ENCODE peak calls at places on chromosomes 2 and 18, in six cellular contexts. Q is SK-N-SH, N is K562, K is HepG2, P is GM12878, R is H1. G is an unnamed sample.

GRCh38 chr2:222714361-222715256 is 43.2 kb downstream of the MOGAT1 start:
- DNase-seq in P (no peak), R (no peak), K (peak; percentile 50), N (no peak), Q (no peak), G (no peak)

GRCh38 chr2:226609361-226609760 is 190.3 kb downstream of the IRS1 start:
- DNase-seq in P (no peak), R (no peak), K (no peak), Q (no peak), N (no peak), G (peak; percentile 96)

GRCh38 chr2:230932556-230933511 is 7.8 kb upstream of the GPR55 start:
- DNase-seq in P (no peak), R (no peak), Q (no peak), K (no peak), N (no peak), G (peak; percentile 28)

GRCh38 chr2:115162454-115163293 is 720.2 kb downstream of the DPP10 start:
- DNase-seq in N (no peak), K (no peak), P (no peak), R (no peak), Q (peak; percentile 9), G (no peak)

GRCh38 chr2:157190151-157190550 is 67.4 kb upstream of the GALNT5 start:
- DNase-seq in K (no peak), P (no peak), Q (no peak), R (no peak), N (no peak), G (peak; percentile 90)

GRCh38 chr18:4276983-4277585 is 178.0 kb downstream of the DLGAP1 start:
- DNase-seq in P (no peak), N (no peak), Q (no peak), K (no peak), R (no peak), G (no peak)

GRCh38 chr2:227783404-227784138 is 30.1 kb upstream of the CCL20 start:
- DNase-seq in N (no peak), P (peak; percentile 81), Q (no peak), K (no peak), R (no peak), G (no peak)

GRCh38 chr18:23938046-23938756 is 76.4 kb upstream of the TTC39C start:
- DNase-seq in Q (no peak), R (no peak), N (peak; percentile 30), P (no peak), K (no peak), G (no peak)

GRCh38 chr2:24870440-24870839 is 49.6 kb downstream of the ADCY3 start:
- DNase-seq in Q (no peak), K (no peak), N (no peak), P (no peak), R (no peak), G (no peak)

GRCh38 chr18:9753863-9754262 is 45.8 kb downstream of the RAB31 start:
- DNase-seq in P (no peak), N (no peak), Q (no peak), K (no peak), R (no peak), G (no peak)

GRCh38 chr2:196601430-196602306 is 37.8 kb upstream of the CCDC150 start:
- DNase-seq in K (no peak), Q (peak; percentile 87), P (no peak), N (peak; percentile 34), R (no peak), G (peak; percentile 97)

DNA sequence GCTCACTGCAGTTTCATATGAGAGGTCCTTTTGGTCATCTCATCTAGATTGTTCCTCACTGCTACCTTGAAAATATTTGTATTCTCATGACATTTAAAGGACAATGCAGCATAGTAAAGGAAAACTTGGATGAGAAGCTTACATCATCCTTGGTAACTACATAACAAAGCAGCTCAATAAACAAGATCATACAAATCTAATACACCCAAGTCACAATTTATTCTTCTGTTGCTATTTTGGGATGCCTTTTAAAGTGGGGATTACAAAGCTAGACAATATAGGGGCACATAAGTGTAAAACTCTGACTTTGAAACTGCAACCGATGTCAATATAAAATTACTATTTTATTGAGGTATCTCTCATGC is 85.7 kb downstream of the TCF4 start:
- DNase-seq in Q (no peak), P (no peak), N (no peak), K (no peak), R (no peak), G (no peak)
- H4K20me1 ChIP-seq in Q (no peaks in the 10 kb centered on the region), P (no peaks in the 10 kb centered on the region), N (no peaks in the 10 kb centered on the region), K (no peaks in the 10 kb centered on the region), R (peaks cover 2% of the 10 kb centered on the region), G (no peaks in the 10 kb centered on the region)

GRCh38 chr2:234958746-234959395 is 7.1 kb downstream of the SH3BP4 start:
- DNase-seq in P (no peak), Q (no peak), N (no peak), R (no peak), K (no peak), G (no peak)

GRCh38 chr2:234958311-234958710 is 6.5 kb downstream of the SH3BP4 start:
- DNase-seq in N (no peak), K (no peak), Q (no peak), P (no peak), R (no peak), G (no peak)

GRCh38 chr2:234955971-234956509 is 4.2 kb downstream of the SH3BP4 start:
- DNase-seq in P (no peak), K (no peak), R (no peak), Q (no peak), N (no peak), G (no peak)

GRCh38 chr2:234955091-234955511 is 3.3 kb downstream of the SH3BP4 start:
- DNase-seq in R (no peak), Q (no peak), K (no peak), P (no peak), N (no peak), G (no peak)

GRCh38 chr2:234957533-234958135 is 5.8 kb downstream of the SH3BP4 start:
- DNase-seq in K (no peak), Q (no peak), N (no peak), P (no peak), R (no peak), G (peak; percentile 81)
- TF ChIP-seq USF2 in K (no peak), Q (no peak), N (no peak), P (no peak), R (no peak), G (no peak)

DNA sequence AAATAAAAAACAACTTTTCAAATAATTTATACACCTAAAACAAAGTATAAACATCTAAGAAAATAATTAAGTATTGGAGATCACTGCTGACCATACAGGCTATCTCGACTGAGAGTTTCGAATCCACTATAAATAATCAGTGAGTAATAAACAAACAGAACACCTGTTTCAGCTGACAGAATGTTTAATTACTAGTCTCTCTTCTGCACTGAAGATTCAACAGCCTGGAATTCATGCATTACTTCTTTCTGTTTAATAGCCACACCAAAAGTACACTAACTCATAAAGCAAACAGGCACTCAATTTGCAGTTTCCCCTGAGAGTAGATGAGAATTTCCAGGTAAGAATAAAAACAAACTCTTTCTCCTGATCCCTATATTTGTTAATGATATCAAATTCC is 138.5 kb downstream of the RBMS1 start:
- DNase-seq in R (no peak), P (no peak), N (no peak), K (no peak), Q (no peak), G (no peak)
- H4K20me1 ChIP-seq in R (no peaks in the 10 kb centered on the region), P (no peaks in the 10 kb centered on the region), N (no peaks in the 10 kb centered on the region), K (peaks cover 4% of the 10 kb centered on the region), Q (peaks cover 61% of the 10 kb centered on the region), G (peaks cover 67% of the 10 kb centered on the region)

GRCh38 chr2:201887851-201888451 is 81.6 kb downstream of the CDK15 start:
- DNase-seq in K (no peak), N (no peak), Q (no peak), P (no peak), R (no peak), G (peak; percentile 35)

GRCh38 chr2:201891676-201892075 is 85.3 kb downstream of the CDK15 start:
- DNase-seq in P (no peak), R (no peak), N (no peak), K (no peak), Q (no peak), G (no peak)

GRCh38 chr2:201886504-201886903 is 80.2 kb downstream of the CDK15 start:
- DNase-seq in P (no peak), Q (no peak), K (no peak), R (no peak), N (no peak), G (peak; percentile 72)

GRCh38 chr2:201888476-201888875 is 82.1 kb downstream of the CDK15 start:
- DNase-seq in R (no peak), N (no peak), K (no peak), Q (no peak), P (no peak), G (no peak)

DNA sequence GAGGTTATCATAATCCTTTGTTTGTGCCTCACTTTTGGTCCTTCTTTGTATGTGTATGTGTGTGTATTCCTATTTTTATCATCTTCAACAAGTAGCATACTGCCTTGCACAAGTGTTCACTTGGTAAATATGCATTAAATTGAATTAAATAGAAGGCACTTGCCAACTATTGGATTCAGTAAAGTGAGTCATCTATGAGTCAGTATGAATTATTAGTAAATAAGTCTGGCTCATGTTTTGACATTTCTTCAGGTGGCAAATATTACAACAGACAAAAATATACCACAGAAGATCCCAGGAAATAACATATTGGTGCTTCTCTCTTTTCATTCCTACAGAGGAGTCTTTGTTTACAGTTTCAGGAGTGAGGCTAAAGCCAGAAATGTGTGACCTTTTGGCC is 84.1 kb downstream of the CDK15 start:
- DNase-seq in Q (no peak), N (no peak), P (no peak), K (no peak), R (no peak), G (peak; percentile 62)
- TF ChIP-seq USF2 in Q (no peak), N (no peak), P (no peak), K (no peak), R (no peak), G (no peak)

DNA sequence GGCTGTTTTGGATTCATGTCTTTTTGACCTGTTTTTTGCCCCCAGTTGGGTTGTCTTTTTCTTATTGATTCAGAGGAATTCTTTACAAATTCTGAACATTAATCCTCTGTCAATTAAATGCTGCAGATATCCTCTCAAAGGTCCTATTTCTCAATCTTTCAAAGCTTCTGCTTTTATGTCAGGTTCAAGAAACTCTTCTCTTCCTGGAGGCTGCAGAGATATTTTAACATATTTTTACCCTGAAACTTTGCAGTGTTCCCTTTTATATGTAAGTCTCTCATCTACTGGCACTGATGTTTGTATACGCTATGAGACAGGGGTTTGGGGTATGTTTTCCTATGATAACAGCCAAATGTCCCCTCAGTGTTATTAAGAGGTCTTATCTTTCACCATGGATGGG is 159.4 kb downstream of the HDAC4 start:
- DNase-seq in R (no peak), N (no peak), K (no peak), P (no peak), Q (no peak), G (no peak)
- H4K20me1 ChIP-seq in R (peaks cover 12% of the 10 kb centered on the region), N (peaks cover 16% of the 10 kb centered on the region), K (peaks cover 3% of the 10 kb centered on the region), P (peaks cover 3% of the 10 kb centered on the region), Q (no peaks in the 10 kb centered on the region), G (peaks cover 12% of the 10 kb centered on the region)

DNA sequence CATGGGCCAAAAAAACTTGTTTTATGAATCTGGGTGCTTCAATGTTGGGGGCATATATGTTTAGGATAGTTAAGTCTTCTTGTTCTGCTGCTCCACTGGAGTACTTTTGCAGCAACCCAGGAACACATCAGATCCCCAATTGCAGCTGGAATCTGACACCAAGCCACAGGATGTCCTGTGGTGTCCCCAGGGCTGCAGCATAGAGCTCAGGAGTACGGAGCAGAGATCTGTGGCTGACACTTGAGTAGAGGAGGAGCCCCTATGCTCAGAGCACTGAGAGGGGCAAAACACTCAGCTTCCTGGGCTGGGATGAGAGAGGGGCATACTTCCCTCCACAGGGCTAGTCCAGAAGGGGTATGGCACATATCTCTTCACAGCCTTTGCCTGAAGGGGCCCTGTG is 138.9 kb upstream of the ERBB4 start:
- DNase-seq in N (no peak), P (no peak), K (no peak), Q (no peak), R (no peak), G (no peak)
- TF ChIP-seq USF2 in N (no peak), P (no peak), K (no peak), Q (no peak), R (no peak), G (no peak)

G was measured in IMR-90.